ENCODE peak calls at places on chromosomes 4 and X, in six cellular contexts. M, L, G, T, X and B are unnamed samples. For H3K9me3, the result is how much of the 10 kb centered on the place peaks cover.

GRCh38 chrX:103149652-103150051 is 56.7 kb upstream of the NXF3 start:
- DNase-seq in X (no peak), L (no peak), G (no peak), T (no peak), M (no peak), B (no peak)

GRCh38 chr4:61428950-61429349 is 228.8 kb downstream of the ADGRL3 start:
- DNase-seq in M (no peak), T (no peak), X (no peak), L (no peak), G (no peak), B (no peak)

GRCh38 chrX:24245201-24245600 is 68.7 kb downstream of the SUPT20HL2 start:
- DNase-seq in T (no peak), L (no peak), M (no peak), X (peak), G (no peak), B (no peak)

GRCh38 chr4:27024807-27025206 is 164.2 kb downstream of the STIM2 start:
- DNase-seq in T (no peak), G (no peak), X (no peak), L (no peak), M (no peak), B (no peak)

GRCh38 chr4:181760560-181760959 is 482.6 kb upstream of the TENM3 start:
- DNase-seq in L (no peak), T (no peak), M (no peak), G (no peak), X (no peak), B (no peak)

GRCh38 chr4:53654300-53654758 is 63.0 kb upstream of the LNX1 start:
- DNase-seq in M (no peak), L (no peak), G (peak), T (no peak), X (peak), B (no peak)

GRCh38 chrX:9312922-9313867 is 151.7 kb upstream of the TBL1X start:
- DNase-seq in T (peak), X (no peak), M (peak), G (peak), L (peak), B (peak)

GRCh38 chrX:21408324-21408723 is 34.1 kb downstream of the CNKSR2 start:
- DNase-seq in X (peak), T (no peak), G (peak), M (no peak), L (no peak), B (no peak)

GRCh38 chr4:11073621-11074051 is 355.1 kb downstream of the HS3ST1 start:
- DNase-seq in X (peak), T (peak), G (no peak), M (peak), L (no peak), B (no peak)

GRCh38 chr4:53595204-53595603 is 3.9 kb upstream of the LNX1 start:
- DNase-seq in X (no peak), L (no peak), G (no peak), T (no peak), M (no peak), B (no peak)

GRCh38 chr4:85929926-85930325 is 429.9 kb downstream of the MAPK10 start:
- DNase-seq in L (peak), X (no peak), M (no peak), G (peak), T (no peak), B (no peak)

GRCh38 chrX:16516473-16516872 is 133.5 kb upstream of the S100G start:
- DNase-seq in L (no peak), G (no peak), M (no peak), T (no peak), X (no peak), B (no peak)

GRCh38 chr4:13266687-13267086 is 217.5 kb downstream of the RAB28 start:
- DNase-seq in T (no peak), X (no peak), G (no peak), L (no peak), M (no peak), B (no peak)

GRCh38 chr4:99352602-99353580 is at the start of gene ADH1C:
- DNase-seq in X (peak), M (no peak), G (no peak), L (no peak), T (no peak), B (no peak)

GRCh38 chr4:13857397-13857796 is 229.9 kb upstream of the BOD1L1 start:
- DNase-seq in X (no peak), M (no peak), G (no peak), L (no peak), T (no peak), B (no peak)

GRCh38 chrX:77422886-77423648 is 24.1 kb upstream of the FGF16 start:
- DNase-seq in L (no peak), G (no peak), M (no peak), X (no peak), T (no peak), B (no peak)

GRCh38 chr4:159526172-159526571 is 423.3 kb downstream of the RAPGEF2 start:
- DNase-seq in M (no peak), T (no peak), X (no peak), G (no peak), L (no peak), B (no peak)

GRCh38 chr4:144714166-144714565 is 68.2 kb downstream of the HHIP start:
- DNase-seq in M (no peak), X (no peak), L (no peak), T (no peak), G (no peak), B (no peak)

GRCh38 chr4:16670726-16671125 is 227.7 kb downstream of the LDB2 start:
- DNase-seq in L (no peak), T (no peak), G (no peak), M (no peak), X (no peak), B (no peak)

GRCh38 chr4:40238700-40239548 is 42.1 kb downstream of the RHOH start:
- DNase-seq in X (peak), G (no peak), M (no peak), T (no peak), L (no peak), B (peak)

GRCh38 chrX:151396042-151396826 is 772 bp upstream of the VMA21 start:
- DNase-seq in G (no peak), L (no peak), M (peak), X (peak), T (peak), B (no peak)

GRCh38 chrX:19810809-19811208 is 76.6 kb downstream of the SH3KBP1 start:
- DNase-seq in T (no peak), G (no peak), X (peak), L (no peak), M (no peak), B (no peak)

GRCh38 chr4:5372198-5372597 is 320.9 kb downstream of the STK32B start:
- DNase-seq in X (no peak), M (peak), T (no peak), G (no peak), L (no peak), B (no peak)

DNA sequence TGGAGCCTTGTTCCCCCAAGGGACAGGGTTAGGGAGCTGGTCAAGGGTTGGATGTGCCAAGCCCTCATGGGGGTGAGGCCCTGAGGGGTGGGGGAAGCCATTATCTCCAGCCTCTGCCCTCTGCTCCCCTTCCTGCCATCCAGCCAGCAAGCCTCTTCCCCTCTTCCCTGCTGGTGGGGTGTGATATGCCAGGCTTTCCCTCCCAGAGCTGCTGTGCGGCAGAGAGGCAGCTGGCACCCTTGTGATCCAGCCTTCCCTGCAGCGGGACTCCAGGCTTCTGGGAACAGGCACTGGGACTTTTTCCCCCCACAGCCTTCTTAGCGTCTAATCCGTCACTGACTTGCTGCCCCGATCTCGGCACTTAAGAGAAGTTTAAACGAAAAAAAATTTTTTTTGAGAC is 6.3 kb downstream of the SSR4 start:
- DNase-seq in T (no peak), M (no peak), X (no peak), L (no peak), G (no peak), B (no peak)
- H3K9me3 ChIP-seq in T (under half), M (under half), X (under half), L (under half), G (under half), B (under half)

DNA sequence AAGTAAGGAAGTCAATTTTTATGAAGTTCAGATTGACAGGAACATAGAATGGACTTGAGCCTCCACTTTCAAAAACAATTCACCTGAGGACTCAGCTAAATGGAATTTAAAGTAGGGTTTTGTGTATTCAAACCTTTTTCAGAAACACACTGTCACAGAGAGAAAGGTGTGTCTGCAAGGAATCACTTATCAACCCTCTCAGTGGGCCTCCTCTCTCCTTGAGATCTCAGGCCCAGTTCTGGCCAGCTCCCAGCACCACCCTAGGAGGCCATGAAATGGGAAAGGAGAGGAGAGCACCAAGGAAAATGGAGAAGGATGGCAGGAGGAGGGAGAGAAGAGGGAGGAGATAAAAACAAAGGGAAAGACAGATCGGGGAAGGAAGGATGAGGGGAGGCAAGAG is 28.6 kb downstream of the TMEM255A start:
- DNase-seq in T (no peak), X (no peak), L (no peak), M (no peak), G (no peak), B (no peak)
- H3K9me3 ChIP-seq in T (under half), X (under half), L (under half), M (under half), G (under half), B (under half)

DNA sequence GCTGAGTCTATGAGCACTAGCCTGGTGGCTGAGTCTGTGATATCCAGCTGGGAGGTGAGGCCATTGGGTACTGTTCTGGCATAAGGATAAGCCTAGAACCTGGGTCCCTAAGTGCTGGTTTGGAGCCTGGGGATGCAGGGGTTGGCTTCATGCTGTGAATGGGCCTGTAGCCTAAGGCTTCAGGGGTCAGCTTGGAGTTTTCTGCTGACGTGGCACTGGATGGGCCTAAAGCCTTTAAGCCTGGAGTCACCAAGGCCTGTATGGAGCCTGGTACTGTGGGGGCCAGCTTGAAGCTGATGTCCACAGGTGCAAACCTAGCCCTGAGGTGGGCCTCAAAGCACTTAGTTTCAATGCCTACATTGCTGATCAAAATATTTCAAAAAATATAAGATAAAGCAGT is 979.6 kb upstream of the POU3F4 start:
- DNase-seq in G (no peak), L (no peak), T (no peak), M (no peak), X (no peak), B (no peak)
- H3K9me3 ChIP-seq in G (under half), L (under half), T (under half), M (under half), X (under half), B (under half)

GRCh38 chrX:63739885-63740284 is 45.1 kb downstream of the ARHGEF9 start:
- DNase-seq in L (no peak), M (no peak), G (no peak), X (no peak), T (no peak), B (no peak)
- H3K9me3 ChIP-seq in L (under half), M (under half), G (under half), X (under half), T (under half), B (under half)

GRCh38 chrX:155951237-155951789 is 46.2 kb upstream of the IL9R start:
- DNase-seq in L (no peak), X (no peak), G (no peak), T (peak), M (no peak), B (no peak)
- H3K9me3 ChIP-seq in L (under half), X (under half), G (under half), T (under half), M (under half), B (under half)